ENCODE peak calls at places on chromosomes 2 and 18, in four cellular contexts. U is adrenal gland; E is activated T-cell treated with anti-CD3 and anti-CD28 coated beads, Interleukin-2, amount 50 U/mL, for 72 hours; L is HT1080. I is an unnamed sample.
A peak's percentile ranks its signal among the peaks of the same experiment; 100 is the strongest.

GRCh38 chr2:238289574-238289973 is 1.2 kb upstream of the PER2 start:
- DNase-seq in U (no peak), E (no peak), L (no peak), I (no peak)

GRCh38 chr2:200376422-200377142 is 70.1 kb downstream of the SPATS2L start:
- DNase-seq in L (no peak), U (no peak), E (no peak), I (no peak)

GRCh38 chr2:9004338-9005204 is 1.1 kb upstream of the MBOAT2 start:
- DNase-seq in U (no peak), E (no peak), L (peak; percentile 32), I (no peak)

GRCh38 chr18:57171026-57171425 is 24.1 kb downstream of the BOD1L2 start:
- DNase-seq in L (no peak), E (no peak), U (no peak), I (no peak)

GRCh38 chr2:1855150-1855549 is 110.8 kb upstream of the PXDN start:
- DNase-seq in E (no peak), U (peak; percentile 61), L (no peak), I (no peak)

GRCh38 chr2:126889071-126889470 is 9.6 kb upstream of the TEX51 start:
- DNase-seq in E (no peak), L (no peak), U (peak; percentile 15), I (no peak)

GRCh38 chr2:32284321-32284720 is 6.6 kb downstream of the YIPF4 start:
- DNase-seq in L (peak; percentile 27), E (no peak), U (no peak), I (no peak)

GRCh38 chr2:216871333-216871934 is 11.6 kb upstream of the TNP1 start:
- DNase-seq in L (no peak), E (no peak), U (no peak), I (no peak)

GRCh38 chr2:111908578-111908977 is 10.2 kb downstream of the MERTK start:
- DNase-seq in E (no peak), L (no peak), U (peak; percentile 38), I (no peak)